ENCODE peak calls at places on chromosomes 3 and 15, in five cellular contexts. One of them, this sample, is unnamed.

GRCh38 chr3:172653004-172653403 is 57.9 kb downstream of the NCEH1 start:
- DNase-seq in IMR-90: no peak
- DNase-seq in aorta: no peak
- DNase-seq in HCT116: no peak
- DNase-seq in pancreas: no peak
- DNase-seq in this sample: no peak

GRCh38 chr15:94322141-94322540 is 90.8 kb downstream of the MCTP2 start:
- DNase-seq in IMR-90: peak; percentile 25
- DNase-seq in aorta: no peak
- DNase-seq in HCT116: no peak
- DNase-seq in pancreas: no peak
- DNase-seq in this sample: no peak

GRCh38 chr3:42501681-42502428 is 588 bp upstream of the VIPR1 start:
- DNase-seq in IMR-90: peak; percentile 2
- DNase-seq in aorta: peak; percentile 89
- DNase-seq in HCT116: no peak
- DNase-seq in pancreas: peak; percentile 70
- DNase-seq in this sample: peak; percentile 63

GRCh38 chr3:114234739-114235138 is 2.6 kb downstream of the ZNF80 start:
- DNase-seq in IMR-90: no peak
- DNase-seq in aorta: no peak
- DNase-seq in HCT116: no peak
- DNase-seq in pancreas: no peak
- DNase-seq in this sample: no peak

GRCh38 chr15:73621286-73621826 is 11.8 kb downstream of the NPTN start:
- DNase-seq in IMR-90: no peak
- DNase-seq in aorta: no peak
- DNase-seq in HCT116: no peak
- DNase-seq in pancreas: no peak
- DNase-seq in this sample: no peak

GRCh38 chr3:172811099-172811498 is 60.6 kb downstream of the ECT2 start:
- DNase-seq in IMR-90: no peak
- DNase-seq in aorta: no peak
- DNase-seq in HCT116: no peak
- DNase-seq in pancreas: no peak
- DNase-seq in this sample: no peak

GRCh38 chr3:51673181-51673801 is 2.2 kb downstream of the TEX264 start:
- DNase-seq in IMR-90: no peak
- DNase-seq in aorta: no peak
- DNase-seq in HCT116: no peak
- DNase-seq in pancreas: no peak
- DNase-seq in this sample: peak; percentile 46

GRCh38 chr15:43991235-43991634 is 164.4 kb downstream of the WDR76 start:
- DNase-seq in IMR-90: no peak
- DNase-seq in aorta: no peak
- DNase-seq in HCT116: no peak
- DNase-seq in pancreas: no peak
- DNase-seq in this sample: no peak

GRCh38 chr15:74889882-74890768 is at the start of gene MPI:
- DNase-seq in IMR-90: peak; percentile 68
- DNase-seq in aorta: peak; percentile 95
- DNase-seq in HCT116: peak; percentile 55
- DNase-seq in pancreas: peak; percentile 83
- DNase-seq in this sample: peak; percentile 85

GRCh38 chr3:172181936-172182708 is 142.7 kb downstream of the FNDC3B start:
- DNase-seq in IMR-90: peak; percentile 82
- DNase-seq in aorta: no peak
- DNase-seq in HCT116: no peak
- DNase-seq in pancreas: no peak
- DNase-seq in this sample: no peak

GRCh38 chr3:125220681-125221429 is 8.3 kb upstream of the SLC12A8 start:
- DNase-seq in IMR-90: peak; percentile 31
- DNase-seq in aorta: no peak
- DNase-seq in HCT116: no peak
- DNase-seq in pancreas: no peak
- DNase-seq in this sample: no peak

GRCh38 chr3:191369081-191370010 is 39.0 kb upstream of the UTS2B start:
- DNase-seq in IMR-90: peak; percentile 58
- DNase-seq in aorta: no peak
- DNase-seq in HCT116: no peak
- DNase-seq in pancreas: no peak
- DNase-seq in this sample: no peak

GRCh38 chr15:77025066-77025435 is 30.1 kb downstream of the PSTPIP1 start:
- DNase-seq in IMR-90: no peak
- DNase-seq in aorta: peak; percentile 60
- DNase-seq in HCT116: no peak
- DNase-seq in pancreas: no peak
- DNase-seq in this sample: peak; percentile 62

GRCh38 chr3:123787133-123787532 is 97.0 kb downstream of the MYLK start:
- DNase-seq in IMR-90: no peak
- DNase-seq in aorta: no peak
- DNase-seq in HCT116: no peak
- DNase-seq in pancreas: no peak
- DNase-seq in this sample: no peak

GRCh38 chr3:58868101-58868779 is 181.6 kb downstream of the CFAP20DC start:
- DNase-seq in IMR-90: no peak
- DNase-seq in aorta: no peak
- DNase-seq in HCT116: no peak
- DNase-seq in pancreas: no peak
- DNase-seq in this sample: no peak

GRCh38 chr15:67103432-67103831 is 38.0 kb downstream of the SMAD3 start:
- DNase-seq in IMR-90: no peak
- DNase-seq in aorta: peak; percentile 23
- DNase-seq in HCT116: no peak
- DNase-seq in pancreas: no peak
- DNase-seq in this sample: no peak
- H3K27ac ChIP-seq in IMR-90: peak overlapping the region; percentile 90
- H3K27ac ChIP-seq in aorta: no peak overlapping the region
- H3K27ac ChIP-seq in HCT116: no peak overlapping the region
- H3K27ac ChIP-seq in pancreas: no peak overlapping the region
- H3K27ac ChIP-seq in this sample: no peak overlapping the region

GRCh38 chr3:145620002-145620401 is 541.0 kb downstream of the PLOD2 start:
- DNase-seq in IMR-90: no peak
- DNase-seq in aorta: no peak
- DNase-seq in HCT116: no peak
- DNase-seq in pancreas: no peak
- DNase-seq in this sample: no peak
- H3K4me1 ChIP-seq in IMR-90: no peaks in the 10 kb centered on the region
- H3K4me1 ChIP-seq in aorta: no peaks in the 10 kb centered on the region
- H3K4me1 ChIP-seq in HCT116: no peaks in the 10 kb centered on the region
- H3K4me1 ChIP-seq in pancreas: no peaks in the 10 kb centered on the region
- H3K4me1 ChIP-seq in this sample: no peaks in the 10 kb centered on the region

DNA sequence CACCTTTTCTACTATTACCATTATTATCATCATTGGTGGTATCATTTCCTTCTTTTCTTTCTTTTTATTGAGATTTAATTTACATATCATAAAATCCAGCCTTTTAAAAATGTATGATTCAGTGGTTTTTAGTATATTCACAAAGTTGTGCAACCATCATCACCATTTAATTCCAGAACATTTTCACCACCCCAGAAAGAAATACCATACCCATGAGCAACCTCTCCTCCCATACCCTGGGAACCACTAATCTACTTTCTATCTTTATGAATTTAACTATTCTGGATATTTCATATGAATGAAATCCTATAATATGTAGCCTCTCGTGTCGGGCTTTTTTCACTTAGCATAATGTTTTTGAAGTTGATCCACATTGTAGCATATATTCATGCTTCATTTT is 29.1 kb downstream of the AAGAB start:
- DNase-seq in IMR-90: peak; percentile 78
- DNase-seq in aorta: no peak
- DNase-seq in HCT116: no peak
- DNase-seq in pancreas: no peak
- DNase-seq in this sample: no peak
- H3K27ac ChIP-seq in IMR-90: no peak overlapping the region
- H3K27ac ChIP-seq in aorta: no peak overlapping the region
- H3K27ac ChIP-seq in HCT116: no peak overlapping the region
- H3K27ac ChIP-seq in pancreas: no peak overlapping the region
- H3K27ac ChIP-seq in this sample: no peak overlapping the region

DNA sequence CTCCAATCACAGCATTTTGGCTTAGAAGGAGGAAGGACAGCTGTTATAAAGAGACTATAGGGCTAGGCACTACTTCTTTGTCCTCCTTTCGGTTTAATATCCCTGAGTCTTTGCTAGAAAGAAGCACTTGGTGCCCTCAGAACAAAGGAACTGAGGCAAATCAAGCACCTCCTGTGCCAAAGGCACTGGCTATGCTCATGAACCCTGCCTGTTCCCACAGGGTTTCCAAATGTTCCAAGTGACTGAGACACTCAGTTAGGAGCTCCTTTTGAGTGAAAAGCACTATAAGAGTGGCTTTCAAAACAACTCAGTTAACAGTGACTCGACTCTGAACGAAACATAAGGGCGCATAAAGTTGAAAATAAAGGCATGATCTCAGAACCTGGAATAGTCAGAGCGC is 25.0 kb downstream of the TBC1D2B start:
- DNase-seq in IMR-90: no peak
- DNase-seq in aorta: no peak
- DNase-seq in HCT116: no peak
- DNase-seq in pancreas: no peak
- DNase-seq in this sample: peak; percentile 16
- H3K4me1 ChIP-seq in IMR-90: peaks cover 37% of the 10 kb centered on the region
- H3K4me1 ChIP-seq in aorta: no peaks in the 10 kb centered on the region
- H3K4me1 ChIP-seq in HCT116: peaks cover 17% of the 10 kb centered on the region
- H3K4me1 ChIP-seq in pancreas: peaks cover 50% of the 10 kb centered on the region
- H3K4me1 ChIP-seq in this sample: no peaks in the 10 kb centered on the region

DNA sequence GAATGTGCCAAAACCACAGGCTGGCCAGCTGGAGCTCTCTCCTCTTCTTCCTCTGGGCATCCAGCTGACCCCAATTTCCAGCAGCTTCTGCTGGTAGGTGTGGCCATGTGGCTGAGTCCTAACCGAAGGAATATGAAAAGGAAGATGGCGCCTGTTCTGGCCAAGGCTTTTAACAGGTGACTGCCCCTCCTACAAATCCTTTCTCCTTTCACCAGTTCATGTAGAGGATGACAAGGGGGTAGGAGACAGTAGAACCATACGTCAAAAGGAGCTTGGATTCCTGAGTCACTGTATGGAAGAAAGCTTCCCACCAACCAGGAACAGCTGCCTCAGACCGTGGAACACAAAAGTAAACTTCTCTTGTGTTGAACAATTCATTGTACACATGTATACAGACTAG is 316.7 kb upstream of the IGF1R start:
- DNase-seq in IMR-90: no peak
- DNase-seq in aorta: no peak
- DNase-seq in HCT116: no peak
- DNase-seq in pancreas: no peak
- DNase-seq in this sample: no peak
- H3K27ac ChIP-seq in IMR-90: no peak overlapping the region
- H3K27ac ChIP-seq in aorta: no peak overlapping the region
- H3K27ac ChIP-seq in HCT116: no peak overlapping the region
- H3K27ac ChIP-seq in pancreas: no peak overlapping the region
- H3K27ac ChIP-seq in this sample: no peak overlapping the region

GRCh38 chr3:45109736-45110135 is 36.4 kb downstream of the CDCP1 start:
- DNase-seq in IMR-90: no peak
- DNase-seq in aorta: no peak
- DNase-seq in HCT116: no peak
- DNase-seq in pancreas: no peak
- DNase-seq in this sample: no peak

GRCh38 chr3:45105855-45106655 is 40.1 kb downstream of the CDCP1 start:
- DNase-seq in IMR-90: peak; percentile 94
- DNase-seq in aorta: no peak
- DNase-seq in HCT116: peak; percentile 73
- DNase-seq in pancreas: no peak
- DNase-seq in this sample: no peak

GRCh38 chr3:45104715-45105711 is 41.2 kb downstream of the CDCP1 start:
- DNase-seq in IMR-90: peak; percentile 86
- DNase-seq in aorta: no peak
- DNase-seq in HCT116: no peak
- DNase-seq in pancreas: no peak
- DNase-seq in this sample: no peak

GRCh38 chr3:45103753-45104714 is 42.1 kb downstream of the CDCP1 start:
- DNase-seq in IMR-90: no peak
- DNase-seq in aorta: no peak
- DNase-seq in HCT116: no peak
- DNase-seq in pancreas: no peak
- DNase-seq in this sample: no peak

GRCh38 chr3:45106874-45107273 is 39.3 kb downstream of the CDCP1 start:
- DNase-seq in IMR-90: no peak
- DNase-seq in aorta: no peak
- DNase-seq in HCT116: no peak
- DNase-seq in pancreas: no peak
- DNase-seq in this sample: no peak
- H3K4me1 ChIP-seq in IMR-90: peaks cover 11% of the 10 kb centered on the region
- H3K4me1 ChIP-seq in aorta: no peaks in the 10 kb centered on the region
- H3K4me1 ChIP-seq in HCT116: peaks cover 32% of the 10 kb centered on the region
- H3K4me1 ChIP-seq in pancreas: no peaks in the 10 kb centered on the region
- H3K4me1 ChIP-seq in this sample: no peaks in the 10 kb centered on the region

DNA sequence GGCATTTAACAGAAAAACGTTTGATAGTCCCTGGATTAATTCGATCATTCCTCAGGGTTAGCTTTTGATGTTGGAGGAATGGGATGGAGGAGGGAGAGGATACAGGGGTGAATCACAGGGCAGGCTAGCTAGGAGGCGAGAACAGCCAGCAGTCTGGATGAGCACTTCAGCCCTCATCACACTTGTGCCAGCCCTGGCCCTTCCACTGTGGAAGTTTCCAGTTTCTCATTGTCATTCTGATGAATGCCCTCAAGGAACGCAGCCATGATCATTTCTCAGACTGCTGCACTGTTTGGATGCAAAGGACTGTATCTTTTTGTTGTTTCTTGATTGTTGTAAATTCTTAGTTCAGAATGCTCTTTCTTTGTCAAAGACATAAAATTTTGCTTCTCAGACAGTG is 120.9 kb downstream of the PDCD6IP start:
- DNase-seq in IMR-90: peak; percentile 7
- DNase-seq in aorta: no peak
- DNase-seq in HCT116: no peak
- DNase-seq in pancreas: no peak
- DNase-seq in this sample: no peak
- H3K27ac ChIP-seq in IMR-90: no peak overlapping the region
- H3K27ac ChIP-seq in aorta: no peak overlapping the region
- H3K27ac ChIP-seq in HCT116: no peak overlapping the region
- H3K27ac ChIP-seq in pancreas: no peak overlapping the region
- H3K27ac ChIP-seq in this sample: no peak overlapping the region